ENCODE peak calls at places on chromosomes 11 and 22, in four cellular contexts. N is sigmoid colon, V is mammary epithelial cell, P is stomach. E is an unnamed sample.

GRCh38 chr22:41650229-41650628 is 29.1 kb downstream of the XRCC6 start:
- DNase-seq in P (no peak), V (no peak), N (no peak), E (no peak)

GRCh38 chr11:59865031-59865430 is 1.3 kb downstream of the TCN1 start:
- DNase-seq in N (no peak), V (peak; percentile 82), P (no peak), E (peak; percentile 72)

GRCh38 chr11:119307219-119307618 is 9.7 kb downstream of the MCAM start:
- DNase-seq in V (no peak), N (no peak), P (no peak), E (no peak)

GRCh38 chr11:128463386-128463829 is 124.0 kb downstream of the ETS1 start:
- DNase-seq in V (no peak), N (no peak), P (no peak), E (no peak)

GRCh38 chr22:27273386-27273785 is 528.2 kb downstream of the MN1 start:
- DNase-seq in N (no peak), P (no peak), V (no peak), E (no peak)

GRCh38 chr11:47410404-47411264 is 2.2 kb downstream of the SLC39A13 start:
- DNase-seq in N (no peak), V (no peak), P (no peak), E (no peak)

GRCh38 chr11:76588455-76589325 is 81.9 kb downstream of the LRRC32 start:
- DNase-seq in P (peak; percentile 42), V (peak; percentile 29), N (peak; percentile 85), E (no peak)

GRCh38 chr22:28043269-28043668 is 124.2 kb upstream of the PITPNB start:
- DNase-seq in P (no peak), V (no peak), N (no peak), E (no peak)

GRCh38 chr11:8870461-8871282 is 40.3 kb upstream of the AKIP1 start:
- DNase-seq in V (peak; percentile 74), P (peak; percentile 75), N (peak; percentile 79), E (peak; percentile 81)

GRCh38 chr11:119615003-119615878 is 113.8 kb downstream of the NECTIN1 start:
- DNase-seq in P (no peak), V (peak; percentile 78), N (no peak), E (peak; percentile 82)

GRCh38 chr11:47376543-47377371 is 1.6 kb downstream of the SPI1 start:
- DNase-seq in P (no peak), N (no peak), V (no peak), E (no peak)

GRCh38 chr11:57379732-57380131 is 1.2 kb downstream of the PRG3 start:
- DNase-seq in P (no peak), V (no peak), N (no peak), E (no peak)

GRCh38 chr11:57376095-57376812 is 4.7 kb downstream of the PRG3 start:
- DNase-seq in P (no peak), N (no peak), V (no peak), E (no peak)

GRCh38 chr11:57377098-57377497 is 3.9 kb downstream of the PRG3 start:
- DNase-seq in P (no peak), N (no peak), V (no peak), E (no peak)

GRCh38 chr11:57375490-57375889 is 5.5 kb downstream of the PRG3 start:
- DNase-seq in N (no peak), V (no peak), P (no peak), E (no peak)

GRCh38 chr11:57378166-57378565 is 2.8 kb downstream of the PRG3 start:
- DNase-seq in N (no peak), P (no peak), V (no peak), E (no peak)
- TF ChIP-seq CTCF in N (no peak), P (no peak), V (no peak), E (no peak)

GRCh38 chr22:23192558-23192957 is 12.2 kb downstream of the BCR start:
- DNase-seq in V (no peak), P (no peak), N (no peak), E (no peak)
- H3K4me1 ChIP-seq in V (peaks cover 7% of the 10 kb centered on the region), P (peaks cover 48% of the 10 kb centered on the region), N (peaks cover 17% of the 10 kb centered on the region), E (no peaks in the 10 kb centered on the region)

GRCh38 chr11:69002743-69003231 is 10.3 kb downstream of the MRGPRF start:
- DNase-seq in V (no peak), P (no peak), N (peak; percentile 67), E (no peak)
- H3K27ac ChIP-seq in V (no peak overlapping the region), P (peak overlapping the region; percentile 94), N (peak overlapping the region; percentile 91), E (no peak overlapping the region)

GRCh38 chr11:133619973-133620372 is 87.7 kb upstream of the OPCML start:
- DNase-seq in N (no peak), V (no peak), P (no peak), E (no peak)
- TF ChIP-seq CTCF in N (no peak), V (peak; percentile 40), P (no peak), E (peak; percentile 23)

E was measured in foreskin keratinocyte.